ENCODE peak calls at places on chromosomes 6 and 20, in seven cellular contexts. V is CD8-positive, alpha-beta T cell; G is AG10803; D is adrenal gland; O is body of pancreas; X is OCI-LY7; F is PC-3. C is an unnamed sample.

GRCh38 chr20:63238491-63239126 is 2.9 kb downstream of the BIRC7 start:
- DNase-seq in V (peak), G (no peak), D (peak), O (no peak), X (no peak), F (no peak), C (peak)

GRCh38 chr6:125867483-125867935 is 76.7 kb downstream of the NCOA7 start:
- DNase-seq in V (no peak), G (peak), D (no peak), O (no peak), X (no peak), F (peak), C (no peak)

GRCh38 chr6:112086744-112087135 is 542 bp downstream of the TUBE1 start:
- DNase-seq in V (no peak), G (peak), D (peak), O (no peak), X (peak), F (peak), C (peak)

GRCh38 chr20:23257848-23258746 is 92.5 kb upstream of the NXT1 start:
- DNase-seq in V (no peak), G (peak), D (peak), O (peak), X (no peak), F (peak), C (no peak)

GRCh38 chr6:80742481-80742880 is 636.0 kb downstream of the BCKDHB start:
- DNase-seq in V (no peak), G (peak), D (no peak), O (no peak), X (peak), F (peak), C (peak)

GRCh38 chr6:65786815-65787214 is 79.8 kb upstream of the EYS start:
- DNase-seq in V (no peak), G (no peak), D (no peak), O (no peak), X (no peak), F (no peak), C (no peak)

GRCh38 chr6:16514249-16514648 is 247.0 kb downstream of the ATXN1 start:
- DNase-seq in V (peak), G (peak), D (peak), O (peak), X (no peak), F (peak), C (peak)

GRCh38 chr20:1185316-1185741 is 548 bp upstream of the TMEM74B start:
- DNase-seq in V (no peak), G (no peak), D (no peak), O (no peak), X (no peak), F (no peak), C (no peak)

GRCh38 chr6:5121479-5121878 is 36.3 kb downstream of the PPP1R3G start:
- DNase-seq in V (no peak), G (no peak), D (peak), O (no peak), X (no peak), F (no peak), C (no peak)

GRCh38 chr6:82068721-82069120 is 178.8 kb downstream of the IBTK start:
- DNase-seq in V (no peak), G (peak), D (no peak), O (no peak), X (no peak), F (no peak), C (no peak)

GRCh38 chr6:53023323-53023722 is 28.2 kb upstream of the GSTA4 start:
- DNase-seq in V (no peak), G (no peak), D (no peak), O (no peak), X (no peak), F (no peak), C (no peak)

GRCh38 chr6:92577077-92577719 is 842.2 kb downstream of the EPHA7 start:
- DNase-seq in V (no peak), G (peak), D (no peak), O (no peak), X (no peak), F (no peak), C (no peak)

GRCh38 chr20:45404438-45404837 is 3.7 kb upstream of the DBNDD2 start:
- DNase-seq in V (no peak), G (no peak), D (no peak), O (no peak), X (no peak), F (no peak), C (no peak)

GRCh38 chr6:43807228-43808061 is 37.4 kb downstream of the VEGFA start:
- DNase-seq in V (no peak), G (no peak), D (no peak), O (peak), X (no peak), F (no peak), C (peak)

GRCh38 chr6:129501401-129502051 is 208.5 kb downstream of the ARHGAP18 start:
- DNase-seq in V (no peak), G (peak), D (peak), O (peak), X (no peak), F (peak), C (no peak)

GRCh38 chr6:1004885-1005635 is 306.8 kb upstream of the FOXQ1 start:
- DNase-seq in V (no peak), G (no peak), D (no peak), O (no peak), X (no peak), F (peak), C (no peak)

GRCh38 chr20:10565922-10566897 is 107.6 kb downstream of the JAG1 start:
- DNase-seq in V (no peak), G (no peak), D (no peak), O (no peak), X (no peak), F (peak), C (no peak)

GRCh38 chr6:14665827-14666724 is 548.5 kb downstream of the CD83 start:
- DNase-seq in V (no peak), G (peak), D (peak), O (peak), X (peak), F (peak), C (no peak)

GRCh38 chr6:49541210-49541724 is 9.2 kb upstream of the C6orf141 start:
- DNase-seq in V (no peak), G (peak), D (no peak), O (no peak), X (no peak), F (peak), C (no peak)

GRCh38 chr6:101296184-101296583 is 97.3 kb upstream of the GRIK2 start:
- DNase-seq in V (no peak), G (peak), D (no peak), O (no peak), X (no peak), F (peak), C (no peak)

GRCh38 chr20:2742934-2743559 is 50.5 kb downstream of the EBF4 start:
- DNase-seq in V (peak), G (peak), D (peak), O (peak), X (peak), F (peak), C (peak)

GRCh38 chr6:36547646-36548400 is 544 bp upstream of the STK38 start:
- DNase-seq in V (no peak), G (no peak), D (no peak), O (no peak), X (peak), F (no peak), C (no peak)
- H3K4me3 ChIP-seq in V (peak), G (no peak), D (no peak), O (no peak), X (peak), F (peak), C (peak)

DNA sequence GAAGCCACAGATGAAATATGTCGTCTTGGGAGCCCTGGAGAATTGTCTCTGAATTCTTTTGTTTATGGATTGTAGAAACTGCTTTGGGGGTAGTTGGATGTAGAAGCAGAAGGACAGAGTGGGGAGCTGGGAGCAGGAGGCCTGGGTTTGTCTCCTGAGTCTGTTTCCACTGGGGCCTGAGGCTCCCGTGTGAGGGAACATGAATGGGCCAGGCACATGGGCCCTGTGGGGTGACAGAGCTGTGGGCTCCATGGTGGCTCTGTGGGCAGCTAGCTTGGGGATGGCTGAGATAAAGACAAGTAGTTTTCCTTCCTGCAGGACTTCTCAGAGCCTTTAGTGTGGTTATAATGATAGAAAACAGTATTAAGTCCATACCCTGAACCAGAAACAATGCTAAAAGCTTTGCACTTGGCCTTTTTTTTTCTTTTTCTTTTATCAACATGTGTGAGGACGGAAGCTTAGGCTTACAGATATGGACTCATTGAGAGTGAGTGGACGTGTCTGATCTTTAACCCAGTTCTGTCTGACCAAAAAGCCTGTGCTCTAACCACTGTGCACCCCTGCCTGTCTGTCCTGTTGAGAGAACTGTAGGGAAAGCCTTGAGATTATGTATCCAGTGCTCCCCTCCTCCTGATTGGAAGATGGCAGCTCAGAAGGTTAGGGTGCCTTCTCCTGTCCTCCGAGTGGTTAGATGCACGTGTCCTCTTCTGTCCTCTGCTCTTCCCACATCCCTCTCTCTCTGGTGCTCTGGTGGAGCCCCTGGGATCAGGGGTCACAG is 98.3 kb downstream of the CDH26 start:
- DNase-seq in V (no peak), G (no peak), D (no peak), O (no peak), X (no peak), F (no peak), C (peak)
- H3K4me3 ChIP-seq in V (no peak), G (no peak), D (no peak), O (no peak), X (no peak), F (no peak), C (peak)

DNA sequence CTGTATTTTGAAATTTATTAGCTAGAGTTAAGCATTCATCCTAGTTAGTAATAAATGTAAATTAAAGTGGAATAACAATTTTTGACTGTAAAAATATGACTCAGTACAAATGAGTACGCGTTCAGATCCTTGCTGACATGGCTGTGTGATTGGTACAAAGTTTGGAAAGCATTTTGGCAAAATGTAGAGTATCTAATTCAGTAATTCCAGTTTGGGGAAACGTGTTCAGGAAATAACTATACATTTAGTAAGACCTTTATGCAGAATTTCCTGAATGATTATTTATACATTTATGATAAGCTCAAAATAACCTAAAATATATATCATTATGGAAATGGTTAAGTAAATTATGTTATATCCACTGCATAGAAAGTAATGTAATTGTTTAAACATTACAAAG is 8.0 kb downstream of the VTA1 start:
- DNase-seq in V (no peak), G (no peak), D (no peak), O (no peak), X (no peak), F (no peak), C (no peak)
- H3K4me3 ChIP-seq in V (no peak), G (no peak), D (no peak), O (no peak), X (no peak), F (no peak), C (no peak)

GRCh38 chr6:73579851-73580246 is 59.0 kb upstream of the EEF1A1 start:
- DNase-seq in V (no peak), G (peak), D (peak), O (peak), X (no peak), F (peak), C (no peak)
- H3K4me3 ChIP-seq in V (no peak), G (peak), D (no peak), O (no peak), X (no peak), F (no peak), C (no peak)

GRCh38 chr6:133893324-133893692 is 4.4 kb downstream of the TCF21 start:
- DNase-seq in V (no peak), G (no peak), D (no peak), O (no peak), X (no peak), F (no peak), C (no peak)
- H3K4me3 ChIP-seq in V (no peak), G (no peak), D (no peak), O (no peak), X (no peak), F (peak), C (no peak)

GRCh38 chr6:35024601-35025054 is 116.5 kb downstream of the TCP11 start:
- DNase-seq in V (no peak), G (peak), D (peak), O (peak), X (no peak), F (peak), C (no peak)

GRCh38 chr6:35027807-35028206 is 113.3 kb downstream of the TCP11 start:
- DNase-seq in V (no peak), G (no peak), D (no peak), O (no peak), X (no peak), F (no peak), C (no peak)

GRCh38 chr6:35026434-35027222 is 114.5 kb downstream of the TCP11 start:
- DNase-seq in V (no peak), G (no peak), D (no peak), O (no peak), X (no peak), F (peak), C (no peak)

GRCh38 chr6:35023601-35024000 is 117.5 kb downstream of the TCP11 start:
- DNase-seq in V (no peak), G (no peak), D (no peak), O (no peak), X (no peak), F (no peak), C (no peak)

DNA sequence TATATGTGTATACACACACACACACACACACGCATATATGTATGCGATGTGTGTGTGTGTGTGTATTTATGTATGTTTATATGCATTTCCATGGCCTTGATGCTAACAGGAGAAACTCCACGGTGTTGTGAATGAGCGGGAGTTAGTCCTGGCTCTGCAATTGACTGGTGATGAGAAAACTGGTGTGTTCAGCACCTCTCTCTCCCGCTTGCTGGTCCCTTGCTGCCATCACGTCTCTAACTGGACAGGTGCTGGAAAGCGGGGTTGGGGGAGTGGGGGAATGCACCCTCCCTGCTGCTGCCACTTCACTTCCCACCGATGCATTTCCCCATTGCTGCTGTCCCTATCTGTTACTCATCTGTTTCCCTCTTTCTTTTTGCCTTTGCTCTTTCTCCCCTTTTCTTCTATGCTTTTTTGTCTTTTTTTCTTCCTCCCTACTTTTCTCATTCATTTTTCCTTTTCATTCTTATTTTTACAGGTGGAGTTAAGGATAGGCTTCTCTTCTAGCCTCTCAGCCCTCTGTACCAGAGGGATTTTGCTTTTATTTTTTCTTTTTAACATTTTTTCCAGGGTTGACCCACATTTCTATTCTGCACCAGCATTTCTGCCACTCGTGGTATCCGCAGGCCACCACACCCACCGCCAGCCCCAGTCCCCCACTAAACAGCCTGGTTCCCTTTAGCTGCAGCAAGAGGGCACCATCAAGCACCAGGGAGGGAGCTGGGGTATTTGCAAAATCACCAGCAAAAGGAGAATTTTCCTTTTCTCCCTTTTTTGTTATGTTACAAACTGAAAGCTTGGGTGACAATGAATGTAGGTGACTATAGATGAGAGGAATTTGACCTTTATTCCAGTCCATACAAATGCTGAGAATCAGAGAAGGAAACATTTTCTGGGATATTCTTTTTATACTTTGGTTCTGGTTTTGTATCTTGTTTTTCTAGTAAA is 115.6 kb downstream of the TCP11 start:
- DNase-seq in V (no peak), G (no peak), D (no peak), O (no peak), X (no peak), F (peak), C (no peak)
- H3K4me3 ChIP-seq in V (no peak), G (no peak), D (no peak), O (no peak), X (no peak), F (peak), C (no peak)

GRCh38 chr20:51801220-51801991 is 915 bp downstream of the SALL4 start:
- DNase-seq in V (no peak), G (no peak), D (no peak), O (no peak), X (no peak), F (no peak), C (no peak)
- H3K4me3 ChIP-seq in V (no peak), G (peak), D (no peak), O (peak), X (no peak), F (peak), C (no peak)